ENCODE peak calls at places on chromosome 6, in eight cellular contexts. One of them, this sample, is unnamed.

GRCh38 chr6:837380-837779 is 144.4 kb upstream of the EXOC2 start:
- DNase-seq in HFF-Myc: no peak
- DNase-seq in cardiac muscle cell: no peak
- DNase-seq in ovary: no peak
- DNase-seq in AG04450: no peak
- DNase-seq in spleen: no peak
- DNase-seq in dorsolateral prefrontal cortex: no peak
- DNase-seq in colonic mucosa: no peak
- DNase-seq in this sample: no peak

GRCh38 chr6:161226005-161226964 is 47.6 kb downstream of the AGPAT4 start:
- DNase-seq in cardiac muscle cell: peak
- DNase-seq in HFF-Myc: no peak
- DNase-seq in colonic mucosa: no peak
- DNase-seq in ovary: no peak
- DNase-seq in AG04450: no peak
- DNase-seq in dorsolateral prefrontal cortex: no peak
- DNase-seq in spleen: no peak
- DNase-seq in this sample: no peak

GRCh38 chr6:33704215-33704817 is 7.2 kb downstream of the UQCC2 start:
- DNase-seq in AG04450: no peak
- DNase-seq in ovary: no peak
- DNase-seq in spleen: peak
- DNase-seq in dorsolateral prefrontal cortex: no peak
- DNase-seq in colonic mucosa: no peak
- DNase-seq in cardiac muscle cell: no peak
- DNase-seq in HFF-Myc: no peak
- DNase-seq in this sample: no peak

GRCh38 chr6:145736854-145737181 is 1.5 kb upstream of the EPM2A start:
- DNase-seq in AG04450: no peak
- DNase-seq in HFF-Myc: no peak
- DNase-seq in ovary: peak
- DNase-seq in cardiac muscle cell: peak
- DNase-seq in colonic mucosa: no peak
- DNase-seq in dorsolateral prefrontal cortex: no peak
- DNase-seq in spleen: no peak
- DNase-seq in this sample: peak

GRCh38 chr6:137171824-137172733 is 1.4 kb downstream of the IL22RA2 start:
- DNase-seq in AG04450: no peak
- DNase-seq in ovary: no peak
- DNase-seq in HFF-Myc: no peak
- DNase-seq in cardiac muscle cell: no peak
- DNase-seq in dorsolateral prefrontal cortex: no peak
- DNase-seq in spleen: no peak
- DNase-seq in colonic mucosa: no peak
- DNase-seq in this sample: no peak

GRCh38 chr6:162226810-162227209 is 500.8 kb downstream of the PRKN start:
- DNase-seq in HFF-Myc: no peak
- DNase-seq in dorsolateral prefrontal cortex: no peak
- DNase-seq in ovary: no peak
- DNase-seq in AG04450: no peak
- DNase-seq in colonic mucosa: no peak
- DNase-seq in spleen: no peak
- DNase-seq in cardiac muscle cell: peak
- DNase-seq in this sample: no peak

GRCh38 chr6:3193102-3193837 is 34.2 kb downstream of the TUBB2B start:
- DNase-seq in ovary: no peak
- DNase-seq in AG04450: no peak
- DNase-seq in colonic mucosa: no peak
- DNase-seq in spleen: no peak
- DNase-seq in dorsolateral prefrontal cortex: no peak
- DNase-seq in cardiac muscle cell: no peak
- DNase-seq in HFF-Myc: no peak
- DNase-seq in this sample: no peak

GRCh38 chr6:132505158-132505557 is 7.8 kb downstream of the STX7 start:
- DNase-seq in dorsolateral prefrontal cortex: no peak
- DNase-seq in spleen: no peak
- DNase-seq in colonic mucosa: no peak
- DNase-seq in cardiac muscle cell: no peak
- DNase-seq in AG04450: no peak
- DNase-seq in ovary: no peak
- DNase-seq in HFF-Myc: no peak
- DNase-seq in this sample: no peak

GRCh38 chr6:47836046-47836445 is 54.2 kb downstream of the OPN5 start:
- DNase-seq in AG04450: no peak
- DNase-seq in spleen: no peak
- DNase-seq in colonic mucosa: no peak
- DNase-seq in cardiac muscle cell: no peak
- DNase-seq in HFF-Myc: no peak
- DNase-seq in ovary: no peak
- DNase-seq in dorsolateral prefrontal cortex: no peak
- DNase-seq in this sample: no peak

GRCh38 chr6:134347916-134348805 is 30.2 kb upstream of the SGK1 start:
- DNase-seq in AG04450: peak
- DNase-seq in cardiac muscle cell: no peak
- DNase-seq in dorsolateral prefrontal cortex: no peak
- DNase-seq in colonic mucosa: no peak
- DNase-seq in HFF-Myc: no peak
- DNase-seq in spleen: no peak
- DNase-seq in ovary: peak
- DNase-seq in this sample: peak

GRCh38 chr6:144127097-144127496 is 23.2 kb upstream of the STX11 start:
- DNase-seq in ovary: no peak
- DNase-seq in dorsolateral prefrontal cortex: no peak
- DNase-seq in colonic mucosa: no peak
- DNase-seq in AG04450: no peak
- DNase-seq in HFF-Myc: no peak
- DNase-seq in spleen: no peak
- DNase-seq in cardiac muscle cell: no peak
- DNase-seq in this sample: no peak

GRCh38 chr6:42783876-42784738 is 2.3 kb downstream of the BICRAL start:
- DNase-seq in ovary: no peak
- DNase-seq in colonic mucosa: no peak
- DNase-seq in cardiac muscle cell: no peak
- DNase-seq in HFF-Myc: no peak
- DNase-seq in AG04450: no peak
- DNase-seq in spleen: no peak
- DNase-seq in dorsolateral prefrontal cortex: no peak
- DNase-seq in this sample: no peak

GRCh38 chr6:144296973-144297372 is 11.8 kb downstream of the UTRN start:
- DNase-seq in AG04450: no peak
- DNase-seq in colonic mucosa: no peak
- DNase-seq in cardiac muscle cell: no peak
- DNase-seq in HFF-Myc: no peak
- DNase-seq in ovary: no peak
- DNase-seq in dorsolateral prefrontal cortex: no peak
- DNase-seq in spleen: no peak
- DNase-seq in this sample: no peak

GRCh38 chr6:84417261-84417660 is 189.8 kb upstream of the CEP162 start:
- DNase-seq in dorsolateral prefrontal cortex: no peak
- DNase-seq in HFF-Myc: no peak
- DNase-seq in colonic mucosa: no peak
- DNase-seq in ovary: no peak
- DNase-seq in AG04450: no peak
- DNase-seq in cardiac muscle cell: no peak
- DNase-seq in spleen: no peak
- DNase-seq in this sample: peak

GRCh38 chr6:143027058-143027457 is 33.6 kb upstream of the AIG1 start:
- DNase-seq in cardiac muscle cell: peak
- DNase-seq in HFF-Myc: no peak
- DNase-seq in dorsolateral prefrontal cortex: no peak
- DNase-seq in ovary: peak
- DNase-seq in spleen: peak
- DNase-seq in colonic mucosa: peak
- DNase-seq in AG04450: no peak
- DNase-seq in this sample: peak

GRCh38 chr6:111523484-111524166 is 40.6 kb upstream of the REV3L start:
- DNase-seq in AG04450: no peak
- DNase-seq in spleen: no peak
- DNase-seq in cardiac muscle cell: no peak
- DNase-seq in colonic mucosa: no peak
- DNase-seq in HFF-Myc: no peak
- DNase-seq in dorsolateral prefrontal cortex: no peak
- DNase-seq in ovary: no peak
- DNase-seq in this sample: no peak

GRCh38 chr6:39102024-39102820 is 12.8 kb downstream of the SAYSD1 start:
- DNase-seq in cardiac muscle cell: peak
- DNase-seq in dorsolateral prefrontal cortex: no peak
- DNase-seq in AG04450: peak
- DNase-seq in HFF-Myc: no peak
- DNase-seq in colonic mucosa: no peak
- DNase-seq in ovary: no peak
- DNase-seq in spleen: no peak
- DNase-seq in this sample: peak

GRCh38 chr6:137799950-137800568 is 67.0 kb upstream of the TNFAIP3 start:
- DNase-seq in spleen: no peak
- DNase-seq in colonic mucosa: peak
- DNase-seq in dorsolateral prefrontal cortex: no peak
- DNase-seq in HFF-Myc: peak
- DNase-seq in ovary: peak
- DNase-seq in cardiac muscle cell: peak
- DNase-seq in AG04450: no peak
- DNase-seq in this sample: peak

GRCh38 chr6:108730556-108731228 is 117.5 kb upstream of the ARMC2 start:
- DNase-seq in dorsolateral prefrontal cortex: no peak
- DNase-seq in ovary: no peak
- DNase-seq in AG04450: no peak
- DNase-seq in HFF-Myc: no peak
- DNase-seq in cardiac muscle cell: no peak
- DNase-seq in colonic mucosa: no peak
- DNase-seq in spleen: no peak
- DNase-seq in this sample: no peak
- H3K4me3 ChIP-seq in dorsolateral prefrontal cortex: peak
- H3K4me3 ChIP-seq in ovary: no peak
- H3K4me3 ChIP-seq in AG04450: no peak
- H3K4me3 ChIP-seq in HFF-Myc: no peak
- H3K4me3 ChIP-seq in cardiac muscle cell: no peak
- H3K4me3 ChIP-seq in colonic mucosa: no peak
- H3K4me3 ChIP-seq in spleen: no peak
- H3K4me3 ChIP-seq in this sample: no peak

DNA sequence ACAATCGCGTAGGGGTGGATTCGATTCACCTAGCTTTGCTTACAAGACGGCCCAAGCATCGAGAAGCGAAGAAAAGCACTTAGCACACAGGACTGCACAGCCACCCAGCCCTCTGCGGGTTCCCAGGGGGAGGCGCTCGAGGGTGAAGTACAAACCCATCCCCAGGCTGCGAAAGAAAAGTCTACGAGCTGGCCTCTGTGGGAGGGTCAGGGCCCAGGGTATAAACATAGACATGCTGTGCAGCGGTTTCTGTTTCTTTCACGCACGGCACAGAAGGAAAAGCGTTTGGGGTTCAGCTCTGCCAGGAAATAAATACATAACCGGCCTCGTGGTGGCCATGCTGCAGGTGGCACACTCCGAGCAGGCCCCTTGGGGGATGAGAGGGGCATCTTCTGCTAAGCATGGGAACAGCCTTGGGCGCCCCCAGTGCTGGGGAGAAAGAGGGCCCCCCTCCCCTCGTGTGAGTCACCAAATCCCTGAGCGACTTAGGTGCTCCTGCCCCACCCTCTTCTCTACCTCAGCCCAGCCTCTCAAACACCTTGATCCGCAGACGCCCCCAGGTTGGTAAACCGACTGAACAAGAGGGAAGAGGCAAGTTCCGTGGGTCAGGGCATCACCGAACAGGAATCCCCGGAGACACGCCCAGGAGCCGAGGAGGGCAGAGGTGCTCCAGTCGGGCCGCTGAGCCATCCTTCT is 91.6 kb upstream of the RIPOR2 start:
- DNase-seq in ovary: no peak
- DNase-seq in dorsolateral prefrontal cortex: no peak
- DNase-seq in colonic mucosa: peak
- DNase-seq in AG04450: no peak
- DNase-seq in HFF-Myc: no peak
- DNase-seq in cardiac muscle cell: no peak
- DNase-seq in spleen: peak
- DNase-seq in this sample: no peak
- TF ChIP-seq CTCF in ovary: no peak
- TF ChIP-seq CTCF in dorsolateral prefrontal cortex: no peak
- TF ChIP-seq CTCF in colonic mucosa: no peak
- TF ChIP-seq CTCF in AG04450: no peak
- TF ChIP-seq CTCF in HFF-Myc: no peak
- TF ChIP-seq CTCF in cardiac muscle cell: no peak
- TF ChIP-seq CTCF in spleen: peak
- TF ChIP-seq CTCF in this sample: no peak

GRCh38 chr6:27334141-27334540 is 22.1 kb upstream of the POM121L2 start:
- DNase-seq in AG04450: no peak
- DNase-seq in ovary: no peak
- DNase-seq in HFF-Myc: no peak
- DNase-seq in dorsolateral prefrontal cortex: no peak
- DNase-seq in spleen: no peak
- DNase-seq in cardiac muscle cell: no peak
- DNase-seq in colonic mucosa: no peak
- DNase-seq in this sample: no peak
- H3K4me3 ChIP-seq in AG04450: no peak
- H3K4me3 ChIP-seq in ovary: no peak
- H3K4me3 ChIP-seq in HFF-Myc: peak
- H3K4me3 ChIP-seq in dorsolateral prefrontal cortex: no peak
- H3K4me3 ChIP-seq in spleen: no peak
- H3K4me3 ChIP-seq in cardiac muscle cell: no peak
- H3K4me3 ChIP-seq in colonic mucosa: no peak
- H3K4me3 ChIP-seq in this sample: no peak

GRCh38 chr6:43953794-43954310 is 173.4 kb downstream of the MRPL14 start:
- DNase-seq in dorsolateral prefrontal cortex: no peak
- DNase-seq in HFF-Myc: no peak
- DNase-seq in spleen: no peak
- DNase-seq in cardiac muscle cell: peak
- DNase-seq in ovary: no peak
- DNase-seq in AG04450: no peak
- DNase-seq in colonic mucosa: no peak
- DNase-seq in this sample: peak
- TF ChIP-seq CTCF in dorsolateral prefrontal cortex: no peak
- TF ChIP-seq CTCF in HFF-Myc: peak
- TF ChIP-seq CTCF in spleen: peak
- TF ChIP-seq CTCF in cardiac muscle cell: peak
- TF ChIP-seq CTCF in ovary: no peak
- TF ChIP-seq CTCF in AG04450: peak
- TF ChIP-seq CTCF in colonic mucosa: no peak
- TF ChIP-seq CTCF in this sample: peak